ENCODE peak calls at places on chromosomes 7 and 10, in four cellular contexts. V is foreskin fibroblast, S is neural progenitor cell, E is RWPE1. B is an unnamed sample.

GRCh38 chr7:148941598-148942280 is 57.6 kb upstream of the EZH2 start:
- DNase-seq in S (peak), V (peak), E (peak), B (peak)

GRCh38 chr7:20784311-20785210 is 2.1 kb downstream of the SP8 start:
- DNase-seq in S (peak), V (peak), E (peak), B (no peak)

GRCh38 chr10:11823122-11823988 is at the start of gene PROSER2:
- DNase-seq in E (peak), S (peak), V (peak), B (no peak)

GRCh38 chr10:89079991-89080390 is 89.4 kb downstream of the FAS start:
- DNase-seq in E (no peak), V (peak), S (no peak), B (no peak)

GRCh38 chr7:111587715-111588433 is 25.6 kb upstream of the IMMP2L start:
- DNase-seq in E (peak), S (no peak), V (peak), B (no peak)

GRCh38 chr7:30135271-30135550 is 425 bp downstream of the MTURN start:
- DNase-seq in V (no peak), E (no peak), S (no peak), B (no peak)

GRCh38 chr10:69957516-69958231 is 95.0 kb upstream of the MACROH2A2 start:
- DNase-seq in E (no peak), S (no peak), V (no peak), B (no peak)

GRCh38 chr10:131982185-131982756 is 548 bp upstream of the BNIP3 start:
- DNase-seq in V (no peak), S (no peak), E (no peak), B (no peak)

GRCh38 chr10:123485577-123485976 is 180.6 kb upstream of the GPR26 start:
- DNase-seq in S (no peak), V (no peak), E (no peak), B (no peak)

GRCh38 chr7:4712371-4713182 is 30.5 kb downstream of the FOXK1 start:
- DNase-seq in S (no peak), E (no peak), V (peak), B (no peak)

GRCh38 chr10:59362991-59363390 is 642 bp upstream of the FAM13C start:
- DNase-seq in E (peak), V (peak), S (peak), B (no peak)

GRCh38 chr7:113045379-113045778 is 41.2 kb downstream of the GPR85 start:
- DNase-seq in S (no peak), V (no peak), E (no peak), B (no peak)

GRCh38 chr10:128078136-128078969 is 47.9 kb downstream of the MKI67 start:
- DNase-seq in S (peak), V (peak), E (peak), B (no peak)

GRCh38 chr7:26153823-26154783 is 2.1 kb downstream of the NFE2L3 start:
- DNase-seq in V (peak), S (peak), E (no peak), B (no peak)

DNA sequence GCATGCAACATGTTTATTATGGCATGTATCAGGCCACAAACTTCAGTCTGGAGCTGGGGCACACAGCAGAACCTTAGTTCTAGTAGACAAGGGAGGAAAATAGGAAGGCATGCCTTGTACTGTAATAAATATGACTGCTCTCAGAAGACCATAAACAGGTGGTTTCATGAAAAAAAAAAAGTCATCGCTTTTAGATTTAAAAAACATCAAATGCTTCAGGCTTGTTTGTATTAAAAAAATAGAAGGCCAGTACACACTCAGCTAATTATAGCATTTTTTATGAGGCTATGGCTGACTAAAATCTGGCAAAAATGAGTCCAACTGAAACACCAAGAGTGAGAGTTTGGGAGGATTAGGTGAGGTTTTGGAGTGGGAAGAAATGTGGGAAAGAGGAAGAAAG is 204.1 kb downstream of the JAZF1 start:
- DNase-seq in S (no peak), E (no peak), V (no peak), B (no peak)
- TF ChIP-seq CTCF in S (no peak), E (no peak), V (no peak), B (no peak)

GRCh38 chr10:13784067-13784466 is 197.3 kb downstream of the PRPF18 start:
- DNase-seq in E (peak), V (peak), S (peak), B (no peak)
- TF ChIP-seq CTCF in E (no peak), V (peak), S (peak), B (peak)

GRCh38 chr10:15821046-15821683 is 39.1 kb downstream of the MINDY3 start:
- DNase-seq in E (no peak), V (no peak), S (no peak), B (no peak)

GRCh38 chr10:15829495-15829894 is 30.8 kb downstream of the MINDY3 start:
- DNase-seq in E (no peak), S (no peak), V (no peak), B (no peak)

GRCh38 chr10:15824498-15824897 is 35.8 kb downstream of the MINDY3 start:
- DNase-seq in E (no peak), V (peak), S (no peak), B (no peak)
- TF ChIP-seq CTCF in E (peak), V (no peak), S (peak), B (peak)

DNA sequence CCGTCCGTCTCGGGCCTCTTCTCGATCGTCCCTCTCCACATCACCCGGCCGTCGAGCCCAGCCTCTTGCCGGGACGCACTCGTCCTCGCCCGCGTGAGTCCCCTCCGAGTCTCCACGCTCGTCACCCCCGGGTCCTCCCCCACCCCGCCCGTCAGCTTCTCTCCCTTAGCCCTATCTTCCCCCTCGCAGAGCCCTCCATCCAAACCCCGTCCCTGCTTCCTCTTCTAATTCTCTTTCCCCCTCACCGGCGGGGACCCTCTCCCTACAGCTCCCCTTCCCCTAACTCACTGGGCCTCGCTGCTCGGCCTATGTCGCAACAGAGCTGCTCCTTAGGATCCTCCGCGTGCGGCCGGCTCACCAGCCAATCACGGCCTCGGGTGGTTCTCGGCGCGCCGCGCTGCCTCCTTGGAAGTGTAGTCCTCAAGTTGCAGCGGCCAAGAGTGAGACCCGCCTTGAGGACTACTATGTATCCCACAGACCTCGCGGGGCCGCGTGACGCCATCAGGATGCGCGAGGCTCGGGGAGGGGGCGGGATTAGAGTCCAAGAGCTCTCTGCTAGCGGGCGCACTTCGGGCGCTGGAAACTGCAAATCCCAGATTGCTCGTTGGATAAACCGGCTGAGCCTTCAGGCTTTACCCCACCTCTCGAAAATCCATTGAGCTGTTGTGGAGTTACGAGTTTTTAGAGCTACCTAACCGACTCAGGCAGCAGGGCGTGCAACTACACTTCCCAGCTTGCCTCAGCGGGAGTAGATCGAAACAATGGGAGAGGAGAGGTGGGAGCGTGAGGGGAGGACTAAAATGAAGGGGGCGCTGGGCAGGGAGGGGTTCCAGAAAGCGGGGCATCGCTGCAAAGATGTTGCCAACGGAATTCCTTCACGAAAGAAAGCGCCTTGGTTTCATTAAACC is at the start of gene ABCF2:
- DNase-seq in S (peak), E (peak), V (peak), B (peak)
- TF ChIP-seq CTCF in S (peak), E (no peak), V (no peak), B (peak)

DNA sequence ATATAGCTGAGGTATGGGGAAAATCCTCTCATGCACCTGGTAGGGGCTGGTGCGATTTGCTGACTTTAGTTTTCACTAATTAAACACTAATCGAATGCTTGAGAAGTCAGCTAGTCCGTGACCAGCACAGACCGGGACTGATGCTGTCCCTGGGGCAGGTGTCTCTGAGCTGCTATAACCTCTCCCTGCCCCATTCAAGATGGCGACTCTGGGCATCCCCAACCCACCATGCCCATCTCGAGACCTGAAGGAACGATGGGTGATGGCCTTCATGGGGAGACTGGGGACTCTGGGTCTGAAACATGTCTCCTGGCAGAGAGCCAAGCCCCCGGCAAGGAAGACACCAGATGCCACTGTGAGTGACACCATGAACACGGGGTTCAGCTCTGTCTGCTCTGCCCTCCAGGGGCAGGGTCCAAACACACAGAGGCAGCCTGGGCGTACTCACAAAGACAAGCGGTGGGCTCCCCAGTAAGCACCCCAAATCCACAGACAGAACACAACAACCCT is 57.4 kb downstream of the GNA12 start:
- DNase-seq in E (no peak), V (no peak), S (no peak), B (no peak)
- TF ChIP-seq CTCF in E (no peak), V (no peak), S (no peak), B (no peak)